ENCODE peak calls at places on chromosomes 12 and 14, in five cellular contexts. N, L, O, D and X are unnamed samples.

GRCh38 chr12:2115101-2115845 is 62.5 kb downstream of the CACNA1C start:
- DNase-seq in N (no peak), L (no peak), O (no peak), D (no peak), X (no peak)

GRCh38 chr14:22388669-22389625 is 200.1 kb downstream of the DAD1 start:
- DNase-seq in N (no peak), L (no peak), O (no peak), D (no peak), X (no peak)

GRCh38 chr14:21455592-21455911 is 371 bp downstream of the CHD8 start:
- DNase-seq in N (no peak), L (no peak), O (no peak), D (no peak), X (no peak)

GRCh38 chr12:4779749-4780148 is 59.5 kb downstream of the GALNT8 start:
- DNase-seq in N (no peak), L (no peak), O (peak; percentile 46), D (no peak), X (no peak)

GRCh38 chr14:98177551-98177950 is 1094.4 kb downstream of the BCL11B start:
- DNase-seq in N (no peak), L (no peak), O (no peak), D (no peak), X (no peak)

GRCh38 chr12:2324375-2324774 is 271.6 kb downstream of the CACNA1C start:
- DNase-seq in N (peak; percentile 87), L (no peak), O (no peak), D (no peak), X (peak; percentile 49)

GRCh38 chr14:103905861-103906456 is 22.3 kb upstream of the TDRD9 start:
- DNase-seq in N (no peak), L (peak; percentile 55), O (no peak), D (no peak), X (no peak)

GRCh38 chr12:57342207-57342691 is 88.6 kb downstream of the R3HDM2 start:
- DNase-seq in N (no peak), L (peak; percentile 11), O (peak; percentile 61), D (peak; percentile 71), X (no peak)

GRCh38 chr14:85057266-85057665 is 472.7 kb upstream of the FLRT2 start:
- DNase-seq in N (no peak), L (no peak), O (no peak), D (no peak), X (no peak)

GRCh38 chr14:102605026-102605425 is 12.6 kb downstream of the RCOR1 start:
- DNase-seq in N (peak; percentile 10), L (no peak), O (no peak), D (no peak), X (no peak)

GRCh38 chr14:34029921-34030334 is 79.1 kb upstream of the EGLN3 start:
- DNase-seq in N (peak; percentile 14), L (no peak), O (no peak), D (no peak), X (no peak)

GRCh38 chr12:53575502-53576264 is 50.5 kb downstream of the ATF7 start:
- DNase-seq in N (no peak), L (no peak), O (no peak), D (peak; percentile 63), X (no peak)

GRCh38 chr14:51619551-51619950 is 32.2 kb upstream of the FRMD6 start:
- DNase-seq in N (no peak), L (no peak), O (no peak), D (no peak), X (no peak)

GRCh38 chr14:31592619-31593018 is 31.4 kb downstream of the NUBPL start:
- DNase-seq in N (no peak), L (no peak), O (no peak), D (no peak), X (no peak)

GRCh38 chr14:23457587-23458445 is 11.7 kb upstream of the NGDN start:
- DNase-seq in N (no peak), L (no peak), O (no peak), D (peak; percentile 35), X (no peak)

GRCh38 chr14:102941419-102942011 is 19.1 kb downstream of the AMN start:
- DNase-seq in N (no peak), L (no peak), O (no peak), D (no peak), X (no peak)